ENCODE peak calls at places on chromosomes 3 and 15, in six cellular contexts. J, O, R, M, X and Z are unnamed samples.

GRCh38 chr3:126389112-126389791 is 5.5 kb upstream of the CFAP100 start:
- DNase-seq in M (peak; percentile 95), J (peak; percentile 89), X (peak; percentile 93), O (peak; percentile 95), R (peak; percentile 85), Z (peak; percentile 94)

GRCh38 chr3:143436231-143436930 is 316.8 kb downstream of the CHST2 start:
- DNase-seq in R (no peak), M (no peak), J (peak; percentile 75), X (no peak), O (no peak), Z (no peak)

GRCh38 chr3:147472846-147473245 is 63.7 kb downstream of the ZIC1 start:
- DNase-seq in J (no peak), R (no peak), O (no peak), M (no peak), X (no peak), Z (no peak)

GRCh38 chr3:81726735-81727134 is 34.7 kb downstream of the GBE1 start:
- DNase-seq in M (no peak), X (no peak), J (peak; percentile 82), R (no peak), O (no peak), Z (no peak)

GRCh38 chr15:76149291-76149910 is 89.6 kb downstream of the TMEM266 start:
- DNase-seq in R (no peak), X (no peak), O (no peak), J (no peak), M (no peak), Z (no peak)

GRCh38 chr15:25846377-25846776 is 16.8 kb downstream of the ATP10A start:
- DNase-seq in M (no peak), O (no peak), X (no peak), J (no peak), R (no peak), Z (no peak)

GRCh38 chr15:27059610-27060202 is 88.7 kb downstream of the GABRG3 start:
- DNase-seq in O (peak; percentile 80), J (peak; percentile 26), M (no peak), R (peak; percentile 24), X (peak; percentile 42), Z (no peak)

GRCh38 chr15:57607570-57608000 is 15.9 kb downstream of the MYZAP start:
- DNase-seq in X (no peak), O (no peak), M (peak; percentile 61), R (no peak), J (peak; percentile 85), Z (peak; percentile 48)

GRCh38 chr3:127044996-127045395 is 62.1 kb downstream of the PLXNA1 start:
- DNase-seq in O (peak; percentile 55), X (peak; percentile 49), J (no peak), M (peak; percentile 17), R (no peak), Z (peak; percentile 44)

GRCh38 chr3:155196131-155197075 is 97.1 kb downstream of the STRIT1 start:
- DNase-seq in M (no peak), R (no peak), X (no peak), J (no peak), O (no peak), Z (no peak)

GRCh38 chr3:126394977-126395321 is 240 bp downstream of the CFAP100 start:
- DNase-seq in J (no peak), R (no peak), M (no peak), X (no peak), O (no peak), Z (no peak)

GRCh38 chr15:59222106-59222505 is 15.5 kb downstream of the LDHAL6B start:
- DNase-seq in X (peak; percentile 70), M (no peak), J (peak; percentile 92), O (no peak), R (no peak), Z (no peak)

GRCh38 chr3:23991236-23992050 is 46.4 kb downstream of the NR1D2 start:
- DNase-seq in J (no peak), R (no peak), X (no peak), O (peak; percentile 43), M (no peak), Z (no peak)

GRCh38 chr3:186220886-186221285 is 112.0 kb upstream of the ETV5 start:
- DNase-seq in J (no peak), O (peak; percentile 70), R (no peak), X (no peak), M (no peak), Z (peak; percentile 47)

GRCh38 chr15:91104111-91104510 is 4.1 kb downstream of the SV2B start:
- DNase-seq in R (peak; percentile 83), M (peak; percentile 57), O (no peak), X (peak; percentile 42), J (no peak), Z (peak; percentile 58)

GRCh38 chr3:195907730-195908438 is 467 bp downstream of the TNK2 start:
- DNase-seq in X (peak; percentile 80), M (peak; percentile 57), J (no peak), R (peak; percentile 43), O (peak; percentile 75), Z (peak; percentile 65)

GRCh38 chr3:128318275-128318920 is 148.3 kb downstream of the DNAJB8 start:
- DNase-seq in J (no peak), R (no peak), X (no peak), O (no peak), M (no peak), Z (no peak)

GRCh38 chr15:67253517-67254237 is 784 bp downstream of the AAGAB start:
- DNase-seq in J (peak; percentile 42), R (no peak), M (no peak), X (peak; percentile 12), O (no peak), Z (no peak)

GRCh38 chr3:185824467-185825378 is at the start of gene IGF2BP2:
- DNase-seq in M (peak; percentile 74), X (peak; percentile 88), O (peak; percentile 97), J (peak; percentile 81), R (peak; percentile 49), Z (peak; percentile 84)

GRCh38 chr3:138914870-138915502 is 32.0 kb downstream of the FOXL2 start:
- DNase-seq in M (no peak), O (no peak), J (peak; percentile 85), X (no peak), R (no peak), Z (no peak)

GRCh38 chr3:178434206-178434805 is 101.9 kb upstream of the KCNMB2 start:
- DNase-seq in X (peak; percentile 23), M (no peak), J (peak; percentile 22), R (no peak), O (peak; percentile 38), Z (no peak)

GRCh38 chr3:12328132-12328915 is 39.5 kb downstream of the PPARG start:
- DNase-seq in O (no peak), X (no peak), J (no peak), M (no peak), R (no peak), Z (no peak)

GRCh38 chr3:29384640-29385039 is 103.8 kb downstream of the RBMS3 start:
- DNase-seq in O (peak; percentile 83), R (peak; percentile 18), X (no peak), M (no peak), J (peak; percentile 91), Z (no peak)

GRCh38 chr15:99592135-99592845 is 26.5 kb downstream of the MEF2A start:
- DNase-seq in X (no peak), R (no peak), J (peak; percentile 73), M (no peak), O (no peak), Z (peak; percentile 36)

GRCh38 chr3:158918008-158918407 is 116.2 kb downstream of the MFSD1 start:
- DNase-seq in M (no peak), J (peak; percentile 79), X (peak; percentile 75), R (peak; percentile 11), O (peak; percentile 83), Z (peak; percentile 30)

GRCh38 chr3:17075907-17076306 is 191.2 kb downstream of the PLCL2 start:
- DNase-seq in M (no peak), O (no peak), R (no peak), J (no peak), X (no peak), Z (no peak)

GRCh38 chr3:196081834-196082470 is at the start of gene TFRC:
- DNase-seq in M (peak; percentile 96), R (peak; percentile 94), O (peak; percentile 98), J (peak; percentile 90), X (peak; percentile 99), Z (peak; percentile 99)